ENCODE peak calls at places on chromosome 9, in ten cellular contexts. Z, Q, A, I, Y, V, E, G, C and M are unnamed samples.

GRCh38 chr9:82436480-82436879 is 447.9 kb downstream of the SPATA31D1 start:
- DNase-seq in Z (no peak), Q (peak; percentile 62), A (no peak), I (peak; percentile 70), Y (no peak), V (no peak), E (no peak), G (no peak), C (no peak), M (no peak)

GRCh38 chr9:135699440-135699839 is at the start of gene SOHLH1:
- DNase-seq in Z (no peak), Q (no peak), A (no peak), I (no peak), Y (no peak), V (no peak), E (no peak), G (no peak), C (no peak), M (no peak)

GRCh38 chr9:89135572-89135971 is 43.0 kb downstream of the SHC3 start:
- DNase-seq in Z (no peak), Q (no peak), A (no peak), I (no peak), Y (no peak), V (no peak), E (no peak), G (no peak), C (no peak), M (no peak)

GRCh38 chr9:12884736-12885395 is 110.0 kb downstream of the LURAP1L start:
- DNase-seq in Z (peak; percentile 20), Q (peak; percentile 84), A (no peak), I (peak; percentile 77), Y (no peak), V (no peak), E (no peak), G (no peak), C (no peak), M (no peak)

GRCh38 chr9:129309906-129310305 is 131.8 kb upstream of the IER5L start:
- DNase-seq in Z (no peak), Q (no peak), A (peak; percentile 3), I (peak; percentile 16), Y (peak; percentile 13), V (no peak), E (no peak), G (no peak), C (no peak), M (no peak)

GRCh38 chr9:7210854-7211637 is 453.3 kb downstream of the KDM4C start:
- DNase-seq in Z (no peak), Q (no peak), A (no peak), I (no peak), Y (no peak), V (no peak), E (no peak), G (no peak), C (no peak), M (no peak)

GRCh38 chr9:115154969-115155534 is 37.1 kb upstream of the TNC start:
- DNase-seq in Z (no peak), Q (no peak), A (no peak), I (no peak), Y (no peak), V (no peak), E (no peak), G (peak; percentile 20), C (no peak), M (no peak)

GRCh38 chr9:16627967-16628366 is 242.5 kb downstream of the BNC2 start:
- DNase-seq in Z (no peak), Q (no peak), A (peak; percentile 28), I (no peak), Y (no peak), V (no peak), E (no peak), G (peak; percentile 19), C (no peak), M (no peak)

GRCh38 chr9:87711857-87712800 is 13.8 kb upstream of the CTSL start:
- DNase-seq in Z (no peak), Q (no peak), A (no peak), I (peak; percentile 46), Y (no peak), V (no peak), E (no peak), G (peak; percentile 30), C (no peak), M (no peak)

GRCh38 chr9:73962792-73963191 is 534.3 kb upstream of the RORB start:
- DNase-seq in Z (no peak), Q (no peak), A (no peak), I (no peak), Y (no peak), V (no peak), E (no peak), G (no peak), C (no peak), M (no peak)

GRCh38 chr9:12826924-12827655 is 52.3 kb downstream of the LURAP1L start:
- DNase-seq in Z (no peak), Q (no peak), A (no peak), I (no peak), Y (no peak), V (no peak), E (no peak), G (no peak), C (no peak), M (no peak)

GRCh38 chr9:81513049-81513448 is 176.3 kb downstream of the TLE1 start:
- DNase-seq in Z (no peak), Q (no peak), A (no peak), I (no peak), Y (no peak), V (no peak), E (no peak), G (no peak), C (no peak), M (no peak)

GRCh38 chr9:94054731-94055130 is 29.5 kb upstream of the PTPDC1 start:
- DNase-seq in Z (no peak), Q (no peak), A (no peak), I (no peak), Y (no peak), V (no peak), E (no peak), G (no peak), C (no peak), M (no peak)

GRCh38 chr9:14750871-14751270 is 28.3 kb upstream of the CER1 start:
- DNase-seq in Z (no peak), Q (no peak), A (no peak), I (no peak), Y (no peak), V (no peak), E (no peak), G (no peak), C (no peak), M (no peak)

GRCh38 chr9:15007698-15008097 is 97.5 kb upstream of the FREM1 start:
- DNase-seq in Z (no peak), Q (no peak), A (no peak), I (no peak), Y (no peak), V (no peak), E (no peak), G (no peak), C (no peak), M (no peak)

GRCh38 chr9:33623658-33624586 is 99.9 kb downstream of the ANKRD18B start:
- DNase-seq in Z (peak; percentile 83), Q (peak; percentile 88), A (peak; percentile 57), I (peak; percentile 74), Y (peak; percentile 66), V (peak; percentile 56), E (peak; percentile 64), G (peak; percentile 43), C (peak; percentile 83), M (peak; percentile 32)

GRCh38 chr9:25964239-25964638 is 286.0 kb upstream of the TUSC1 start:
- DNase-seq in Z (peak; percentile 73), Q (peak; percentile 90), A (no peak), I (peak; percentile 59), Y (no peak), V (no peak), E (no peak), G (no peak), C (no peak), M (no peak)

DNA sequence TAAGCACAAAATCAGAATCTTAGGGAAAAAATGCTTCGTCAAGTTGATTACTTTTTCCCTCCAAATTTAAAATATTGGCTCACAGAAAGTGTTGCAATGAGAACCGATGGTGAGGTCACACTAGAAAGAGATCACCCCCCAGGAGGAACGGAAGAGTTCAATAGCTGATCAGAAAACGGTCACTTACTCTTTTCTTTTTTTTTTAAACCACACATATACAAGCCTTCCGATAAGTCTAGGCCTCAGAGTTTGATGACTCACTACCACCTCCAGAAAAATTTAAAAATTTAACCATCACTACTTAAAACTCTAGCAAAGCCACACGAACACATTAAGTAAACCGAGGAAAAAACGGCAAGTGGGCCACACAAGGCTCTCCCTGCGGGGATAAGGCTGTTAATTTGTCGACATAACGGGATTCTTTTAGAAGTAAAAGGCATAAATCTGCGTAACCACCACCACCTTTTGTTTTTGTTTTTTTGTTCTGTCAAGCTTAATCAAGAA is 1.2 kb downstream of the SURF4 start:
- DNase-seq in Z (no peak), Q (no peak), A (no peak), I (peak; percentile 30), Y (no peak), V (no peak), E (no peak), G (no peak), C (no peak), M (no peak)
- H3K4me1 ChIP-seq in Z (peaks cover 4% of the 10 kb centered on the region), Q (peaks cover 7% of the 10 kb centered on the region), A (peaks cover 8% of the 10 kb centered on the region), I (peaks cover 17% of the 10 kb centered on the region), Y (peaks cover 69% of the 10 kb centered on the region), V (peaks cover 14% of the 10 kb centered on the region), E (peaks cover 54% of the 10 kb centered on the region), G (peaks cover 54% of the 10 kb centered on the region), C (peaks cover 64% of the 10 kb centered on the region), M (peaks cover 37% of the 10 kb centered on the region)

GRCh38 chr9:119375892-119376291 is 6.7 kb upstream of the BRINP1 start:
- DNase-seq in Z (peak; percentile 70), Q (peak; percentile 10), A (no peak), I (peak; percentile 33), Y (no peak), V (no peak), E (no peak), G (no peak), C (no peak), M (peak; percentile 47)
- TF ChIP-seq CTCF in Z (peak; percentile 68), Q (peak; percentile 23), A (peak; percentile 12), I (peak; percentile 71), Y (no peak), V (no peak), E (no peak), G (no peak), C (no peak), M (no peak)

GRCh38 chr9:130879863-130880411 is 16.7 kb downstream of the QRFP start:
- DNase-seq in Z (no peak), Q (no peak), A (no peak), I (no peak), Y (no peak), V (no peak), E (no peak), G (no peak), C (no peak), M (no peak)
- H3K36me3 ChIP-seq in Z (peaks cover 6% of the 10 kb centered on the region), Q (peaks cover 3% of the 10 kb centered on the region), A (peaks cover 2% of the 10 kb centered on the region), I (peaks cover 12% of the 10 kb centered on the region), Y (peaks cover 96% of the 10 kb centered on the region), V (no peaks in the 10 kb centered on the region), E (peaks cover 34% of the 10 kb centered on the region), G (peaks cover 93% of the 10 kb centered on the region), C (peaks cover 100% of the 10 kb centered on the region), M (peaks cover 98% of the 10 kb centered on the region)

DNA sequence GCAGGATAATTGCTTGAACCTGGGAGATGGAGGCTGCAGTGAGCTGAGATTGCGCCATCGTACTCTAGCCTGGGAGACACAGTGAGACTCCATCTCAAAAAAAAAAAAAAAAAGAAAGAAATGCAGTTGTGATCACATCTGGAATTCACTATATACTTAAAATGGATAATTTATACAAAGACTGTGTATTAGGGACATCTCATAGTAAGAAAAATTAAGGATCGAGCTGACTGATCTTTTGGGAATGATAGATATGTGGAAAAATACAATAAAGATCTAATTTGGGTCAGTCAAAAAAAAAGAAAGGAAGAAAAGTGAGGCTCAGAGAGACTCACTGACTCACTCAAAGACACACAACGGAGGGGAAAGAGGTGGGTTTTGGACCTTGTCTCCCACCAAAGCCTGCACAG is 73.2 kb upstream of the STXBP1 start:
- DNase-seq in Z (no peak), Q (no peak), A (no peak), I (no peak), Y (no peak), V (no peak), E (no peak), G (no peak), C (no peak), M (no peak)
- H3K4me1 ChIP-seq in Z (peaks cover 12% of the 10 kb centered on the region), Q (peaks cover 49% of the 10 kb centered on the region), A (peaks cover 14% of the 10 kb centered on the region), I (peaks cover 93% of the 10 kb centered on the region), Y (peaks cover 100% of the 10 kb centered on the region), V (peaks cover 3% of the 10 kb centered on the region), E (no peaks in the 10 kb centered on the region), G (peaks cover 7% of the 10 kb centered on the region), C (peaks cover 97% of the 10 kb centered on the region), M (no peaks in the 10 kb centered on the region)